ENCODE peak calls at places on chromosomes 7 and 10, in eight cellular contexts. N is Panc1; H is cardiac septum; F is HEK293T; Q is activated naive CD4-positive, alpha-beta T cell; V is H7; G is BJ; J is dorsolateral prefrontal cortex. X is an unnamed sample.

GRCh38 chr7:665251-665650 is 61.2 kb upstream of the DNAAF5 start:
- DNase-seq in G (no peak), Q (no peak), N (no peak), F (no peak), V (peak), H (no peak), J (no peak), X (peak)

GRCh38 chr7:157046681-157047080 is 36.2 kb upstream of the MNX1 start:
- DNase-seq in V (no peak), F (peak), Q (no peak), J (no peak), H (no peak), N (no peak), G (peak), X (no peak)

GRCh38 chr7:94368371-94368791 is 26.3 kb upstream of the COL1A2 start:
- DNase-seq in H (no peak), Q (no peak), V (no peak), N (no peak), G (peak), J (no peak), F (no peak), X (no peak)

GRCh38 chr7:36951257-36951697 is 227.0 kb upstream of the AOAH start:
- DNase-seq in G (no peak), N (no peak), H (no peak), V (no peak), F (no peak), Q (no peak), J (no peak), X (no peak)

GRCh38 chr7:74343281-74344127 is 54.3 kb downstream of the CLIP2 start:
- DNase-seq in V (no peak), F (no peak), H (no peak), J (no peak), N (peak), Q (no peak), G (no peak), X (no peak)

GRCh38 chr10:35089641-35090161 is 440 bp downstream of the CUL2 start:
- DNase-seq in Q (no peak), H (no peak), J (no peak), F (peak), N (no peak), V (peak), G (no peak), X (no peak)

GRCh38 chr10:91104185-91105041 is 116.0 kb upstream of the PCGF5 start:
- DNase-seq in F (no peak), N (no peak), Q (no peak), H (no peak), V (no peak), G (no peak), J (no peak), X (peak)

GRCh38 chr7:93889261-93889660 is 1.3 kb downstream of the TFPI2 start:
- DNase-seq in J (no peak), H (no peak), N (no peak), Q (no peak), V (no peak), F (no peak), G (no peak), X (no peak)

GRCh38 chr10:102072867-102073527 is 7.8 kb downstream of the HPS6 start:
- DNase-seq in N (peak), G (no peak), J (peak), F (peak), H (peak), V (peak), Q (peak), X (peak)